ENCODE peak calls at places on chromosomes 3 and 15, in four cellular contexts. W is AG09309, J is fibroblast of pulmonary artery, H is upper lobe of left lung. T is an unnamed sample.

GRCh38 chr3:69828817-69829216 is 89.6 kb downstream of the MITF start:
- DNase-seq in W (no peak), J (no peak), H (no peak), T (no peak)

GRCh38 chr15:62887113-62887570 is 155.4 kb upstream of the TPM1 start:
- DNase-seq in W (no peak), J (no peak), H (no peak), T (no peak)

GRCh38 chr3:3110299-3110630 is at the start of gene IL5RA:
- DNase-seq in W (no peak), J (peak), H (no peak), T (no peak)

GRCh38 chr3:25663324-25664065 is 1.2 kb downstream of the TOP2B start:
- DNase-seq in W (no peak), J (peak), H (no peak), T (no peak)

GRCh38 chr3:63521657-63522056 is 130.8 kb upstream of the SNTN start:
- DNase-seq in W (no peak), J (no peak), H (no peak), T (no peak)

GRCh38 chr3:77362936-77363335 is 323.0 kb downstream of the ROBO2 start:
- DNase-seq in W (no peak), J (no peak), H (no peak), T (no peak)

GRCh38 chr3:31167666-31168065 is 273.2 kb upstream of the GADL1 start:
- DNase-seq in W (no peak), J (no peak), H (no peak), T (no peak)

GRCh38 chr3:192339214-192339613 is 388.1 kb downstream of the FGF12 start:
- DNase-seq in W (no peak), J (no peak), H (no peak), T (no peak)

GRCh38 chr3:33186524-33187367 is 31.9 kb downstream of the SUSD5 start:
- DNase-seq in W (no peak), J (peak), H (no peak), T (no peak)

GRCh38 chr15:24943361-24943760 is 11.4 kb upstream of the SNRPN start:
- DNase-seq in W (no peak), J (no peak), H (no peak), T (no peak)

GRCh38 chr3:53137221-53137620 is 7.0 kb upstream of the RFT1 start:
- DNase-seq in W (no peak), J (no peak), H (no peak), T (no peak)

GRCh38 chr3:64267774-64268604 is 42.7 kb upstream of the PRICKLE2 start:
- DNase-seq in W (peak), J (peak), H (peak), T (no peak)

GRCh38 chr3:77191640-77192039 is 151.7 kb downstream of the ROBO2 start:
- DNase-seq in W (no peak), J (no peak), H (no peak), T (no peak)

GRCh38 chr3:38497026-38497425 is 886 bp downstream of the EXOG start:
- DNase-seq in W (no peak), J (peak), H (no peak), T (no peak)

GRCh38 chr3:186949281-186949982 is 19.1 kb downstream of the ST6GAL1 start:
- DNase-seq in W (no peak), J (peak), H (no peak), T (no peak)

GRCh38 chr3:13148561-13149330 is 75.5 kb upstream of the IQSEC1 start:
- DNase-seq in W (no peak), J (no peak), H (no peak), T (no peak)

GRCh38 chr15:29008846-29009245 is 123.1 kb downstream of the APBA2 start:
- DNase-seq in W (no peak), J (no peak), H (no peak), T (no peak)

GRCh38 chr3:37779289-37780152 is 82.2 kb upstream of the CTDSPL start:
- DNase-seq in W (peak), J (peak), H (no peak), T (no peak)

GRCh38 chr3:120022729-120023128 is 71.5 kb downstream of the GSK3B start:
- DNase-seq in W (peak), J (peak), H (no peak), T (no peak)

GRCh38 chr15:90376789-90377188 is 11.3 kb upstream of the IQGAP1 start:
- DNase-seq in W (no peak), J (no peak), H (no peak), T (peak)

GRCh38 chr15:61685971-61686370 is 374.3 kb downstream of the VPS13C start:
- DNase-seq in W (no peak), J (no peak), H (no peak), T (no peak)

GRCh38 chr3:51539291-51539891 is 872 bp downstream of the RAD54L2 start:
- DNase-seq in W (no peak), J (peak), H (no peak), T (no peak)

GRCh38 chr15:31273258-31273941 is 53.2 kb upstream of the KLF13 start:
- DNase-seq in W (no peak), J (no peak), H (no peak), T (peak)

GRCh38 chr3:30003741-30004140 is 602.7 kb upstream of the TGFBR2 start:
- DNase-seq in W (no peak), J (no peak), H (no peak), T (no peak)

GRCh38 chr3:78742041-78742440 is 1025.8 kb downstream of the ROBO1 start:
- DNase-seq in W (no peak), J (no peak), H (no peak), T (no peak)

GRCh38 chr15:100372695-100373036 is 30.9 kb upstream of the ADAMTS17 start:
- DNase-seq in W (no peak), J (no peak), H (no peak), T (no peak)

GRCh38 chr15:64209680-64210334 is 47.0 kb upstream of the PPIB start:
- DNase-seq in W (no peak), J (peak), H (no peak), T (no peak)

GRCh38 chr3:32821686-32822296 is 4.0 kb downstream of the TRIM71 start:
- DNase-seq in W (no peak), J (no peak), H (peak), T (no peak)

GRCh38 chr3:88219138-88219792 is 69.5 kb downstream of the C3orf38 start:
- DNase-seq in W (peak), J (peak), H (peak), T (no peak)

GRCh38 chr3:78804251-78805037 is 963.4 kb downstream of the ROBO1 start:
- DNase-seq in W (peak), J (peak), H (no peak), T (no peak)

DNA sequence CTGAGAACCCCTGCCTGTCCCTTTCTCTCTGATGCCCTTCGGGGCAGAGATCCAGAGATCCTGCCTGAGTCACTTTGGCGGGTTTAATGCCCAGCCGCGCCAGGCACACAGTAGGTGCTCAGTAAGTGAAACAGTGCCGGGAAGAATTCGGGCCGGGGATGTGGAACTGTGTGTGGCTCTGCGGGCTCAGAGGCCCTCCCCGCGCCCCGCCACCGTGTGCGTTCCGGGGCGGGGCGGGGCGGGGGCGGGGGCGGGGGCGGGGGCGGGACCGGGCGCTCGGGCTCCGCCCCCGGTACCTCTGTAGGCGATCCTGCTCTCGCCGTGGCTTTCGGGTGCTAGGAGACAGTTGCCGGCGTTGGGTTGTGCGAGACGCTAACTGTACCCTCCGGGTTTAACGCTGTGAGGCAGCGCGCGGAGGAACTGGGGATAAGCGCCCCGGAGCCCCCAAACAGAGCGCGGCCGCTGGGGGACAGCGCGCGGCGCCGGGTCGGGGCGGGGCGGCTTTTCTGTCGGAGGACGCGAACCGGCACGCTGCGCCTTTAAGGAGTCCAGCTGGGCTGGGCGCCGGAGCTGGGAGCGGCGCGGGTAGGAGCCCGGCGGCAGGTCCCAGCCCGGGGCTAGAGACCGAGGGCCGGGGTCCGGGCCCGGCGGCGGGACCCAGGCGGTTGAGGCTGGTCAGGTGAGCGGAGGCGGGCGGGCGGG is at the start of gene ABHD6:
- DNase-seq in W (peak), J (peak), H (peak), T (peak)
- TF ChIP-seq CTCF in W (no peak), J (no peak), H (peak), T (peak)

GRCh38 chr3:130699765-130700164 is 46.9 kb downstream of the PIK3R4 start:
- DNase-seq in W (no peak), J (peak), H (no peak), T (no peak)
- TF ChIP-seq CTCF in W (peak), J (peak), H (no peak), T (peak)

DNA sequence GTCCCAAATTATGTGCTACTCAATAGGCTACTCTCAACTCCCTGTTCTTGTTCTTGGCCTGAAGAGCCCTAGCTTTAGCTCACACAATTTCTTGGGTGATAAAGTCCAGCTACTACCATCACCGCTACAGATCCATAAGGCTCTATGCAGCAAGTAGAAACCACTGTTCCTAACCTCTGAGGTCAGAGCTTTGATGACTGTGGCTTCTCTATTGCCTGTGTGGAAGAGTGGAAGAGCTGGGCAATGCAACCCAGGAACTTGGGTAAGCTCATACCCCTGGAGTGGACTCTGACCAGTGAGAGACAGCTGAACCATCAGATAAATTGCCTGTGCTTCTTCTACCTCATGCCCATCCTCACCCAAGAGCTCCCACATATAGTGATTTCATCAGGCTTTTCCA is 172.4 kb upstream of the MBNL1 start:
- DNase-seq in W (no peak), J (no peak), H (no peak), T (no peak)
- TF ChIP-seq CTCF in W (no peak), J (no peak), H (no peak), T (no peak)

GRCh38 chr3:164194842-164195241 is 883.5 kb downstream of the SI start:
- DNase-seq in W (no peak), J (no peak), H (no peak), T (no peak)
- TF ChIP-seq CTCF in W (no peak), J (no peak), H (no peak), T (no peak)

GRCh38 chr3:123286308-123287023 is 84.7 kb downstream of the SEC22A start:
- DNase-seq in W (no peak), J (peak), H (peak), T (no peak)
- TF ChIP-seq CTCF in W (peak), J (peak), H (peak), T (peak)